ENCODE peak calls at places on chromosomes 7 and 10, in seven cellular contexts. C, O, Q, S, I, W and A are unnamed samples.

GRCh38 chr10:117677239-117677638 is 134.7 kb downstream of the EMX2 start:
- DNase-seq in C (no peak), O (peak; percentile 29), Q (no peak), S (no peak), I (no peak), W (no peak), A (no peak)

GRCh38 chr10:104642311-104643022 is 1.4 kb downstream of the SORCS3 start:
- DNase-seq in C (no peak), O (peak; percentile 10), Q (no peak), S (no peak), I (no peak), W (no peak), A (no peak)

GRCh38 chr10:77949167-77949566 is 22.6 kb upstream of the DLG5 start:
- DNase-seq in C (peak; percentile 86), O (peak; percentile 97), Q (peak; percentile 34), S (no peak), I (peak; percentile 70), W (peak; percentile 59), A (no peak)

GRCh38 chr10:43852141-43852540 is 203.5 kb upstream of the ZNF32 start:
- DNase-seq in C (no peak), O (no peak), Q (no peak), S (no peak), I (no peak), W (no peak), A (no peak)

GRCh38 chr7:83546586-83546985 is 102.4 kb downstream of the SEMA3E start:
- DNase-seq in C (no peak), O (peak; percentile 86), Q (no peak), S (no peak), I (peak; percentile 63), W (no peak), A (no peak)

GRCh38 chr10:93541402-93542357 is 24.8 kb upstream of the FFAR4 start:
- DNase-seq in C (peak; percentile 63), O (peak; percentile 34), Q (peak; percentile 38), S (peak; percentile 79), I (peak; percentile 46), W (no peak), A (peak; percentile 41)

GRCh38 chr7:50068850-50069551 is 24.0 kb downstream of the ZPBP start:
- DNase-seq in C (no peak), O (peak; percentile 76), Q (peak; percentile 36), S (no peak), I (no peak), W (peak; percentile 66), A (no peak)

GRCh38 chr10:74082319-74082718 is 68.3 kb downstream of the AP3M1 start:
- DNase-seq in C (no peak), O (no peak), Q (no peak), S (no peak), I (no peak), W (no peak), A (no peak)

GRCh38 chr10:3622845-3623621 is 162.0 kb downstream of the KLF6 start:
- DNase-seq in C (no peak), O (no peak), Q (peak; percentile 45), S (no peak), I (peak; percentile 55), W (no peak), A (no peak)

GRCh38 chr7:158783595-158783994 is 45.7 kb downstream of the ESYT2 start:
- DNase-seq in C (no peak), O (peak; percentile 46), Q (no peak), S (no peak), I (no peak), W (no peak), A (no peak)

GRCh38 chr10:126222736-126223511 is 165.4 kb downstream of the ADAM12 start:
- DNase-seq in C (no peak), O (no peak), Q (no peak), S (no peak), I (peak; percentile 18), W (no peak), A (no peak)

GRCh38 chr10:124632566-124632965 is 111.6 kb downstream of the FAM53B start:
- DNase-seq in C (no peak), O (peak; percentile 91), Q (no peak), S (no peak), I (no peak), W (peak; percentile 50), A (no peak)

GRCh38 chr7:8724080-8724718 is 290.8 kb downstream of the NXPH1 start:
- DNase-seq in C (no peak), O (peak; percentile 18), Q (peak; percentile 19), S (peak; percentile 48), I (no peak), W (no peak), A (no peak)

GRCh38 chr10:129759214-129760002 is 204.7 kb downstream of the EBF3 start:
- DNase-seq in C (no peak), O (no peak), Q (no peak), S (no peak), I (no peak), W (peak; percentile 3), A (no peak)

GRCh38 chr7:91892099-91892788 is 11.7 kb upstream of the MTERF1 start:
- DNase-seq in C (no peak), O (no peak), Q (peak; percentile 18), S (no peak), I (no peak), W (no peak), A (no peak)

GRCh38 chr10:21494221-21495001 is 31.1 kb downstream of the SKIDA1 start:
- DNase-seq in C (peak; percentile 55), O (no peak), Q (peak; percentile 41), S (no peak), I (no peak), W (no peak), A (peak; percentile 50)

GRCh38 chr10:102117391-102118159 is 2.6 kb downstream of the LDB1 start:
- DNase-seq in C (peak; percentile 91), O (peak; percentile 56), Q (peak; percentile 88), S (peak; percentile 84), I (peak; percentile 73), W (peak; percentile 82), A (peak; percentile 86)

DNA sequence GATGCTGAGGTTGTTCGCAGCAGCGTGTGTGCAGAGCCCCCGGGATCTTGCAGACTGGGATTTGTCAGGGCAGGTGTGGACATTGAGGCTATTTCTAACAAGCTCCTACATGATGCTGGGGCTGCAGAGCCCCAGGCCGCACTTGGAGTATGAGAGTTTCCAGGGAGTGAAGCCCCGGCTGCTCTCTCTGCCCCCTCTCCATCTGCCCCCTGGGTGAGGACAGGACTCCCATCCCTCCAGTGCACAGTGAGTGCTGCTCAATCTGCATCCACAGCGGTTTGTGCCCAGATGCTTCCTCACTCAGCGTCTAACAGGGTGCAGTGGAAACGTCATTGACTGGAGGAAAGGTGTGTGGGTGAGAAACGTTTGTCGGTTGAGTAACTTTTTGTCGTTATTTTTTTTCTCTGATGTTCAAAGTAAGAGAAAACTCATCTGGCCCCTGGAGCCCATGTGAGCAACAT is 25.3 kb downstream of the IL2RA start:
- DNase-seq in C (no peak), O (no peak), Q (no peak), S (no peak), I (no peak), W (no peak), A (no peak)
- H3K36me3 ChIP-seq in C (no peaks in the 10 kb centered on the region), O (no peaks in the 10 kb centered on the region), Q (no peaks in the 10 kb centered on the region), S (no peaks in the 10 kb centered on the region), I (no peaks in the 10 kb centered on the region), W (no peaks in the 10 kb centered on the region), A (no peaks in the 10 kb centered on the region)

GRCh38 chr7:102099474-102099873 is 187.2 kb upstream of the SH2B2 start:
- DNase-seq in C (no peak), O (no peak), Q (no peak), S (no peak), I (no peak), W (no peak), A (no peak)
- H3K36me3 ChIP-seq in C (peaks cover 37% of the 10 kb centered on the region), O (peaks cover 6% of the 10 kb centered on the region), Q (peaks cover 22% of the 10 kb centered on the region), S (no peaks in the 10 kb centered on the region), I (peaks cover 27% of the 10 kb centered on the region), W (no peaks in the 10 kb centered on the region), A (peaks cover 53% of the 10 kb centered on the region)

GRCh38 chr7:132574281-132574680 is 2.0 kb downstream of the PLXNA4 start:
- DNase-seq in C (no peak), O (no peak), Q (no peak), S (no peak), I (no peak), W (no peak), A (no peak)

GRCh38 chr7:132573237-132573636 is 3.0 kb downstream of the PLXNA4 start:
- DNase-seq in C (no peak), O (no peak), Q (no peak), S (no peak), I (no peak), W (no peak), A (no peak)

GRCh38 chr7:132568962-132569361 is 7.3 kb downstream of the PLXNA4 start:
- DNase-seq in C (no peak), O (no peak), Q (no peak), S (no peak), I (no peak), W (no peak), A (no peak)

GRCh38 chr7:132571970-132572369 is 4.3 kb downstream of the PLXNA4 start:
- DNase-seq in C (no peak), O (no peak), Q (no peak), S (no peak), I (no peak), W (no peak), A (no peak)

DNA sequence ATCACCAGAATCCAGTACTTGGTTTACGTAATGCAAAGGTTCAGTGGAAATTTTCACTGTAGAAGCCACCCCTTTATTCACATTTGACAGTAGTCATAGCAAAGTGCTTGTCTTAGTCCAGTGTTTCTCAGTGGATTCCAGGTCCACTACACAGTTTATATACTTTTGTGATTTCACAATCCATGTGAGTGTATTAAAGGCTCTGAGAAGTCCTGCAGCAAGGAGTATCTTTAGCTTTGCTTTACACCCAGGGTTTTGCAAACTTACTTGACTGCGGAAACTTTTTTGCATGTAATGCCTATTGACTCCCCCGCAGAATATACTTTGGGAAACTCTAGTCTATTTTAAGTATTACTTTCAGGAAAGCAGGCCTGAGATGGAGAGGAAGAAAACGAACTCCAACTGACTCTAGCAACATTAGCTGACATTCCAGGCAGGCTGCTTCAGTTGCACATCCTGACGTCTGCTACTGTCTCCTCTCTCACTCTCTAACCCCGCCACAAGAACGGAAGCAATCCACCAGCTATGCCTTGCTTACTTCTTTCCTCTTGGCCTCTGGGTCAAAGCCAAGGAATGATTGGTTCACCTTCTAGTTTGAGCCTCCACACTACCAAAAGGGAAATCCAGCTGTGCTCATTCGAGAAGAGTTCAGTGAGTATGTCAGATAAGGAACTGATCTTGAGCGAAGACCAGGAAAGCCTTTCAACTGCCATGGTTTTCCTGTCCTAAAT is 6.2 kb downstream of the PLXNA4 start:
- DNase-seq in C (no peak), O (no peak), Q (no peak), S (no peak), I (no peak), W (no peak), A (no peak)
- H3K36me3 ChIP-seq in C (no peaks in the 10 kb centered on the region), O (no peaks in the 10 kb centered on the region), Q (peaks cover 17% of the 10 kb centered on the region), S (no peaks in the 10 kb centered on the region), I (no peaks in the 10 kb centered on the region), W (no peaks in the 10 kb centered on the region), A (no peaks in the 10 kb centered on the region)

GRCh38 chr7:98733036-98733435 is 116.0 kb downstream of the NPTX2 start:
- DNase-seq in C (no peak), O (peak; percentile 20), Q (peak; percentile 4), S (peak; percentile 51), I (peak; percentile 6), W (no peak), A (no peak)

GRCh38 chr7:98728555-98728954 is 111.5 kb downstream of the NPTX2 start:
- DNase-seq in C (no peak), O (no peak), Q (no peak), S (no peak), I (no peak), W (no peak), A (no peak)

GRCh38 chr7:98730331-98730730 is 113.2 kb downstream of the NPTX2 start:
- DNase-seq in C (no peak), O (no peak), Q (no peak), S (no peak), I (no peak), W (no peak), A (no peak)

GRCh38 chr7:98735801-98736200 is 118.7 kb downstream of the NPTX2 start:
- DNase-seq in C (no peak), O (no peak), Q (no peak), S (no peak), I (no peak), W (no peak), A (no peak)

GRCh38 chr7:98731651-98732050 is 114.6 kb downstream of the NPTX2 start:
- DNase-seq in C (no peak), O (no peak), Q (no peak), S (no peak), I (no peak), W (no peak), A (no peak)
- H3K36me3 ChIP-seq in C (no peaks in the 10 kb centered on the region), O (no peaks in the 10 kb centered on the region), Q (no peaks in the 10 kb centered on the region), S (no peaks in the 10 kb centered on the region), I (no peaks in the 10 kb centered on the region), W (no peaks in the 10 kb centered on the region), A (no peaks in the 10 kb centered on the region)